ENCODE peak calls at places on chromosome 21, in eight cellular contexts. H, F, R, Q, G, D, B and E are unnamed samples.
A peak's percentile ranks its signal among the peaks of the same experiment; 100 is the strongest.

GRCh38 chr21:44836666-44837471 is 19.0 kb upstream of the SUMO3 start:
- DNase-seq in G (no peak), Q (no peak), R (no peak), D (no peak), B (no peak), F (peak; percentile 53), H (no peak), E (no peak)

GRCh38 chr21:29092102-29092959 is 18.9 kb upstream of the CCT8 start:
- DNase-seq in F (no peak), B (no peak), D (no peak), G (no peak), R (no peak), H (no peak), Q (no peak), E (no peak)

GRCh38 chr21:39481886-39482285 is 30.1 kb downstream of the SH3BGR start:
- DNase-seq in D (no peak), H (no peak), R (no peak), B (no peak), Q (no peak), G (no peak), F (no peak), E (no peak)

GRCh38 chr21:16842716-16843115 is 670.1 kb upstream of the CXADR start:
- DNase-seq in G (no peak), H (no peak), R (no peak), D (no peak), Q (no peak), F (no peak), B (no peak), E (no peak)

GRCh38 chr21:10272216-10272615 is 249.2 kb upstream of the TPTE start:
- DNase-seq in B (no peak), H (no peak), R (no peak), G (no peak), F (no peak), Q (no peak), D (no peak), E (peak; percentile 11)

GRCh38 chr21:40335689-40336088 is 468.5 kb downstream of the PCP4 start:
- DNase-seq in B (no peak), H (no peak), D (no peak), F (no peak), Q (no peak), R (no peak), G (no peak), E (no peak)

GRCh38 chr21:46191257-46191685 is 7.0 kb upstream of the SPATC1L start:
- DNase-seq in Q (no peak), R (no peak), H (no peak), B (no peak), F (no peak), G (no peak), D (no peak), E (peak; percentile 15)

GRCh38 chr21:42171091-42172053 is 47.6 kb upstream of the ABCG1 start:
- DNase-seq in R (no peak), B (no peak), D (peak; percentile 71), Q (no peak), H (no peak), G (no peak), F (peak; percentile 91), E (peak; percentile 87)

GRCh38 chr21:28872218-28872617 is 120.5 kb downstream of the LTN1 start:
- DNase-seq in H (no peak), G (no peak), R (no peak), B (no peak), F (no peak), Q (no peak), D (no peak), E (no peak)

GRCh38 chr21:36964832-36965719 is 1.4 kb downstream of the HLCS start:
- DNase-seq in H (no peak), Q (no peak), D (no peak), F (no peak), R (peak; percentile 5), G (no peak), B (no peak), E (no peak)

GRCh38 chr21:46549650-46550049 is 55.2 kb downstream of the S100B start:
- DNase-seq in F (no peak), B (no peak), D (no peak), H (no peak), G (no peak), R (no peak), Q (no peak), E (no peak)

GRCh38 chr21:46228345-46229051 is at the start of gene LSS:
- DNase-seq in R (peak; percentile 100), D (peak; percentile 97), F (peak; percentile 97), B (peak; percentile 98), Q (peak; percentile 99), G (peak; percentile 98), H (peak; percentile 99), E (peak; percentile 99)

GRCh38 chr21:46180778-46181391 is 3.4 kb downstream of the SPATC1L start:
- DNase-seq in Q (no peak), F (no peak), D (no peak), H (no peak), R (no peak), G (no peak), B (no peak), E (no peak)

GRCh38 chr21:42150458-42151085 is 68.4 kb upstream of the ABCG1 start:
- DNase-seq in B (no peak), F (no peak), H (no peak), G (no peak), Q (no peak), R (no peak), D (no peak), E (peak; percentile 36)

GRCh38 chr21:41171210-41171609 is 3.2 kb downstream of the BACE2 start:
- DNase-seq in R (no peak), Q (no peak), F (no peak), G (no peak), D (peak; percentile 32), H (no peak), B (no peak), E (no peak)

GRCh38 chr21:29190920-29191319 is 60.5 kb downstream of the MAP3K7CL start:
- DNase-seq in R (no peak), F (no peak), H (no peak), D (no peak), G (no peak), Q (no peak), B (no peak), E (no peak)

GRCh38 chr21:45987121-45987711 is 5.6 kb downstream of the COL6A1 start:
- DNase-seq in H (no peak), G (no peak), B (no peak), R (no peak), Q (no peak), F (no peak), D (peak; percentile 12), E (no peak)

GRCh38 chr21:45064618-45065399 is 9.6 kb upstream of the ADARB1 start:
- DNase-seq in H (no peak), Q (no peak), F (no peak), R (no peak), D (no peak), B (no peak), G (no peak), E (no peak)

GRCh38 chr21:42188663-42189062 is 30.3 kb upstream of the ABCG1 start:
- DNase-seq in B (no peak), H (no peak), F (no peak), D (no peak), G (no peak), R (no peak), Q (no peak), E (no peak)

GRCh38 chr21:41186763-41187536 is 19.0 kb downstream of the BACE2 start:
- DNase-seq in D (no peak), G (no peak), R (no peak), B (no peak), H (no peak), Q (no peak), F (no peak), E (no peak)

GRCh38 chr21:36615274-36615964 is 83.5 kb upstream of the SIM2 start:
- DNase-seq in F (no peak), D (no peak), H (peak; percentile 31), R (no peak), B (no peak), G (no peak), Q (no peak), E (no peak)

GRCh38 chr21:46158666-46159300 is 3.4 kb upstream of the FTCD start:
- DNase-seq in F (no peak), B (no peak), Q (no peak), D (peak; percentile 3), R (no peak), G (no peak), H (no peak), E (peak; percentile 3)

GRCh38 chr21:45974073-45975016 is 7.2 kb upstream of the COL6A1 start:
- DNase-seq in G (no peak), Q (no peak), R (no peak), B (no peak), F (no peak), D (peak; percentile 76), H (peak; percentile 70), E (peak; percentile 56)

GRCh38 chr21:36419996-36420395 is 34.8 kb downstream of the CHAF1B start:
- DNase-seq in H (peak; percentile 88), R (peak; percentile 64), F (peak; percentile 71), B (peak; percentile 10), D (peak; percentile 82), Q (no peak), G (peak; percentile 35), E (peak; percentile 77)

GRCh38 chr21:15352009-15352408 is 287.2 kb upstream of the NRIP1 start:
- DNase-seq in H (no peak), B (no peak), R (no peak), Q (no peak), G (no peak), D (no peak), F (no peak), E (no peak)

DNA sequence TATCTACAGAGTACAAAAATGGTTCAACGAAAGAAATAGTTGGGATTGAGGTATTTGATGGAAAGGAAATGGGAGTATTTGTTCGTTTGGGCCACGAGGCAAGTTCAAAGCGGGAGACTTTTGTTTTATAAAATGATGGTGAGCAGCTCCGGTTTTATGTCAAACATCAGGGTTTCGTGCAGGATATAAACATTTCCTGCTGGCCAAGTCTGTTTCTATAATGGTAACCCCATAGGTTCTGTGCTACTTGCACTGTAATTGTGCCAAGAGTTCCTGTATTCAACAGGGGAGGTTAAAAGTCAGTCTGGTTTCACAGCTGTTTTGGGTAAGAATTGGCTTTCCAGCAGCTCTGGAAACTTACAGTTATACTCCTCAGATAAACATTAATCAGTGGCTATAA is 290.3 kb upstream of the NRIP1 start:
- DNase-seq in R (no peak), Q (no peak), H (no peak), D (no peak), G (no peak), B (no peak), F (no peak), E (no peak)
- H3K4me1 ChIP-seq in R (no peaks in the 10 kb centered on the region), Q (no peaks in the 10 kb centered on the region), H (peaks cover 6% of the 10 kb centered on the region), D (no peaks in the 10 kb centered on the region), G (no peaks in the 10 kb centered on the region), B (no peaks in the 10 kb centered on the region), F (no peaks in the 10 kb centered on the region), E (no peaks in the 10 kb centered on the region)

GRCh38 chr21:43797415-43797814 is 8.0 kb downstream of the RRP1 start:
- DNase-seq in F (no peak), H (no peak), R (no peak), B (no peak), D (no peak), Q (no peak), G (no peak), E (no peak)
- H3K36me3 ChIP-seq in F (peaks cover 18% of the 10 kb centered on the region), H (no peaks in the 10 kb centered on the region), R (peaks cover 57% of the 10 kb centered on the region), B (peaks cover 51% of the 10 kb centered on the region), D (peaks cover 100% of the 10 kb centered on the region), Q (peaks cover 88% of the 10 kb centered on the region), G (peaks cover 76% of the 10 kb centered on the region), E (no peaks in the 10 kb centered on the region)

GRCh38 chr21:34968414-34969333 is 80.4 kb downstream of the RUNX1 start:
- DNase-seq in H (no peak), D (no peak), G (no peak), B (no peak), Q (no peak), F (no peak), R (no peak), E (no peak)
- H3K4me1 ChIP-seq in H (no peaks in the 10 kb centered on the region), D (no peaks in the 10 kb centered on the region), G (peaks cover 69% of the 10 kb centered on the region), B (peaks cover 81% of the 10 kb centered on the region), Q (peaks cover 51% of the 10 kb centered on the region), F (no peaks in the 10 kb centered on the region), R (peaks cover 21% of the 10 kb centered on the region), E (no peaks in the 10 kb centered on the region)

GRCh38 chr21:31243611-31244010 is 100.5 kb downstream of the TIAM1 start:
- DNase-seq in D (no peak), G (no peak), B (no peak), R (no peak), H (no peak), F (no peak), Q (no peak), E (no peak)
- H3K36me3 ChIP-seq in D (peaks cover 12% of the 10 kb centered on the region), G (no peaks in the 10 kb centered on the region), B (no peaks in the 10 kb centered on the region), R (peaks cover 5% of the 10 kb centered on the region), H (peaks cover 26% of the 10 kb centered on the region), F (no peaks in the 10 kb centered on the region), Q (no peaks in the 10 kb centered on the region), E (no peaks in the 10 kb centered on the region)